ENCODE peak calls at places on chromosomes 16 and 17, in four cellular contexts. One of them, this sample, is unnamed.

GRCh38 chr17:30235386-30236296 is at the start of gene SLC6A4:
- DNase-seq in prostate gland: no peak
- DNase-seq in astrocyte of the spinal cord: no peak
- DNase-seq in skeletal muscle cell: no peak
- DNase-seq in this sample: no peak

GRCh38 chr17:82881900-82882714 is 42.3 kb upstream of the ZNF750 start:
- DNase-seq in skeletal muscle cell: no peak
- DNase-seq in astrocyte of the spinal cord: no peak
- DNase-seq in prostate gland: no peak
- DNase-seq in this sample: peak; percentile 75

GRCh38 chr16:1530883-1531637 is 2.4 kb upstream of the TMEM204 start:
- DNase-seq in skeletal muscle cell: peak; percentile 31
- DNase-seq in prostate gland: peak; percentile 21
- DNase-seq in astrocyte of the spinal cord: no peak
- DNase-seq in this sample: no peak

GRCh38 chr16:75506567-75506966 is 11.3 kb upstream of the CHST6 start:
- DNase-seq in prostate gland: no peak
- DNase-seq in astrocyte of the spinal cord: peak; percentile 69
- DNase-seq in skeletal muscle cell: peak; percentile 89
- DNase-seq in this sample: no peak

GRCh38 chr16:11136600-11136999 is 119.4 kb downstream of the SOCS1 start:
- DNase-seq in astrocyte of the spinal cord: peak; percentile 47
- DNase-seq in skeletal muscle cell: no peak
- DNase-seq in prostate gland: no peak
- DNase-seq in this sample: no peak

GRCh38 chr17:37051839-37052238 is 103.1 kb downstream of the AATF start:
- DNase-seq in skeletal muscle cell: no peak
- DNase-seq in astrocyte of the spinal cord: no peak
- DNase-seq in prostate gland: no peak
- DNase-seq in this sample: no peak

GRCh38 chr17:61405686-61406542 is 6.3 kb downstream of the TBX2 start:
- DNase-seq in skeletal muscle cell: no peak
- DNase-seq in astrocyte of the spinal cord: no peak
- DNase-seq in prostate gland: no peak
- DNase-seq in this sample: no peak

GRCh38 chr17:44200478-44201155 is 933 bp upstream of the ATXN7L3 start:
- DNase-seq in skeletal muscle cell: no peak
- DNase-seq in astrocyte of the spinal cord: no peak
- DNase-seq in prostate gland: no peak
- DNase-seq in this sample: peak; percentile 68

GRCh38 chr17:5286846-5287245 is 4.8 kb downstream of the RABEP1 start:
- DNase-seq in astrocyte of the spinal cord: no peak
- DNase-seq in prostate gland: no peak
- DNase-seq in skeletal muscle cell: no peak
- DNase-seq in this sample: no peak

GRCh38 chr16:81001330-81001729 is 5.4 kb downstream of the CMC2 start:
- DNase-seq in prostate gland: no peak
- DNase-seq in skeletal muscle cell: no peak
- DNase-seq in astrocyte of the spinal cord: no peak
- DNase-seq in this sample: no peak

GRCh38 chr16:81003064-81003463 is 3.6 kb downstream of the CMC2 start:
- DNase-seq in skeletal muscle cell: no peak
- DNase-seq in prostate gland: no peak
- DNase-seq in astrocyte of the spinal cord: no peak
- DNase-seq in this sample: no peak

GRCh38 chr16:81005644-81006471 is 827 bp downstream of the CMC2 start:
- DNase-seq in prostate gland: no peak
- DNase-seq in skeletal muscle cell: no peak
- DNase-seq in astrocyte of the spinal cord: peak; percentile 35
- DNase-seq in this sample: no peak

GRCh38 chr16:81004646-81005353 is 1.9 kb downstream of the CMC2 start:
- DNase-seq in skeletal muscle cell: no peak
- DNase-seq in astrocyte of the spinal cord: peak; percentile 78
- DNase-seq in prostate gland: peak; percentile 56
- DNase-seq in this sample: no peak

GRCh38 chr16:81003610-81004460 is 2.9 kb downstream of the CMC2 start:
- DNase-seq in astrocyte of the spinal cord: no peak
- DNase-seq in skeletal muscle cell: no peak
- DNase-seq in prostate gland: no peak
- DNase-seq in this sample: no peak
- H3K4me3 ChIP-seq in astrocyte of the spinal cord: no peak overlapping the region
- H3K4me3 ChIP-seq in skeletal muscle cell: peak overlapping the region; percentile 19
- H3K4me3 ChIP-seq in prostate gland: peak overlapping the region; percentile 6
- H3K4me3 ChIP-seq in this sample: no peak overlapping the region

GRCh38 chr17:80473701-80474100 is 2.7 kb downstream of the NPTX1 start:
- DNase-seq in skeletal muscle cell: no peak
- DNase-seq in prostate gland: no peak
- DNase-seq in astrocyte of the spinal cord: no peak
- DNase-seq in this sample: no peak

GRCh38 chr17:80472996-80473395 is 3.4 kb downstream of the NPTX1 start:
- DNase-seq in prostate gland: no peak
- DNase-seq in skeletal muscle cell: no peak
- DNase-seq in astrocyte of the spinal cord: no peak
- DNase-seq in this sample: no peak

GRCh38 chr17:80474933-80475915 is 1.2 kb downstream of the NPTX1 start:
- DNase-seq in prostate gland: no peak
- DNase-seq in astrocyte of the spinal cord: no peak
- DNase-seq in skeletal muscle cell: no peak
- DNase-seq in this sample: peak; percentile 74

GRCh38 chr17:80475949-80476876 is at the start of gene NPTX1:
- DNase-seq in astrocyte of the spinal cord: no peak
- DNase-seq in skeletal muscle cell: no peak
- DNase-seq in prostate gland: no peak
- DNase-seq in this sample: peak; percentile 83

DNA sequence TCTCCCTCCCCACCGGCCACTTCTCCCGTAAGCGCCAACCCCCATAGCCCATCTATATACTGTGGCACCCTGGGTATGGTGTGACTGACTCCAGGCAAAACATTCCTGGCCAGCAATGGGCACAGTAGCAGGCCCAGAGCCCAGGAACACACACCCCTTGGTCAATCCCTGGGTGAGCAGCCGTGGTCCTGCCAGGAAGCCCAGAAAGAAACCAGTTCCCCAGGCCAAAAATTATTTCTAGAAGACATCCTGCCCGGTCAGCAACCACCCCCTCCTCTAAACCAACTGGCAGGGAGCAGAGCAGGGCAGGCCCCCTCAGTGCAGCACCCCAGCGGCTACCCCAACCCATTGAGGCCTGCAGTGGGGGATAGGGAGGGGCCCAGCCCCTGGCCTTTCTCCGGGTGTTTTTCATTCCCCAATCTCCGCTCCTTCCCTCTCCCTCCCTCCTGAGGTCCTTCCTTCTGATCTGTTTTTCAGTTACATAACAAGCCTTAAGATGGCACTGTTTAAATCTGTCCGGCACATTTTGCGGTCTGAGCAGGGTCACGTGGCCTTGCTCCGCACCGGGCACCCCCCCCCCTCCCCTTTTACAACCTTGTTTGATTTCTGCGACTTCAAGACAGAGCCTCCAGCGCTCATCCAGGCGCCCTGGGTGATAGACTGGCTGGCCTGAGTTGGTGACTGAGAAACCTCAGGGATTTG is 2.0 kb downstream of the NPTX1 start:
- DNase-seq in skeletal muscle cell: no peak
- DNase-seq in astrocyte of the spinal cord: peak; percentile 46
- DNase-seq in prostate gland: peak; percentile 41
- DNase-seq in this sample: peak; percentile 78
- H3K4me3 ChIP-seq in skeletal muscle cell: no peak overlapping the region
- H3K4me3 ChIP-seq in astrocyte of the spinal cord: no peak overlapping the region
- H3K4me3 ChIP-seq in prostate gland: no peak overlapping the region
- H3K4me3 ChIP-seq in this sample: peak overlapping the region; percentile 85

GRCh38 chr16:73054732-73055481 is 7.0 kb upstream of the ZFHX3 start:
- DNase-seq in skeletal muscle cell: peak; percentile 64
- DNase-seq in astrocyte of the spinal cord: peak; percentile 70
- DNase-seq in prostate gland: no peak
- DNase-seq in this sample: no peak
- H3K4me3 ChIP-seq in skeletal muscle cell: peak overlapping the region; percentile 21
- H3K4me3 ChIP-seq in astrocyte of the spinal cord: peak overlapping the region; percentile 77
- H3K4me3 ChIP-seq in prostate gland: peak overlapping the region; percentile 87
- H3K4me3 ChIP-seq in this sample: peak overlapping the region; percentile 70

GRCh38 chr17:76131692-76132573 is 9.1 kb downstream of the FOXJ1 start:
- DNase-seq in prostate gland: peak; percentile 62
- DNase-seq in skeletal muscle cell: no peak
- DNase-seq in astrocyte of the spinal cord: no peak
- DNase-seq in this sample: no peak

GRCh38 chr17:76131061-76131691 is 9.9 kb downstream of the FOXJ1 start:
- DNase-seq in prostate gland: no peak
- DNase-seq in skeletal muscle cell: no peak
- DNase-seq in astrocyte of the spinal cord: no peak
- DNase-seq in this sample: no peak

GRCh38 chr17:76130473-76130872 is 10.6 kb downstream of the FOXJ1 start:
- DNase-seq in skeletal muscle cell: no peak
- DNase-seq in astrocyte of the spinal cord: no peak
- DNase-seq in prostate gland: no peak
- DNase-seq in this sample: no peak

GRCh38 chr17:76134911-76135809 is 5.9 kb downstream of the FOXJ1 start:
- DNase-seq in astrocyte of the spinal cord: no peak
- DNase-seq in prostate gland: no peak
- DNase-seq in skeletal muscle cell: no peak
- DNase-seq in this sample: no peak

DNA sequence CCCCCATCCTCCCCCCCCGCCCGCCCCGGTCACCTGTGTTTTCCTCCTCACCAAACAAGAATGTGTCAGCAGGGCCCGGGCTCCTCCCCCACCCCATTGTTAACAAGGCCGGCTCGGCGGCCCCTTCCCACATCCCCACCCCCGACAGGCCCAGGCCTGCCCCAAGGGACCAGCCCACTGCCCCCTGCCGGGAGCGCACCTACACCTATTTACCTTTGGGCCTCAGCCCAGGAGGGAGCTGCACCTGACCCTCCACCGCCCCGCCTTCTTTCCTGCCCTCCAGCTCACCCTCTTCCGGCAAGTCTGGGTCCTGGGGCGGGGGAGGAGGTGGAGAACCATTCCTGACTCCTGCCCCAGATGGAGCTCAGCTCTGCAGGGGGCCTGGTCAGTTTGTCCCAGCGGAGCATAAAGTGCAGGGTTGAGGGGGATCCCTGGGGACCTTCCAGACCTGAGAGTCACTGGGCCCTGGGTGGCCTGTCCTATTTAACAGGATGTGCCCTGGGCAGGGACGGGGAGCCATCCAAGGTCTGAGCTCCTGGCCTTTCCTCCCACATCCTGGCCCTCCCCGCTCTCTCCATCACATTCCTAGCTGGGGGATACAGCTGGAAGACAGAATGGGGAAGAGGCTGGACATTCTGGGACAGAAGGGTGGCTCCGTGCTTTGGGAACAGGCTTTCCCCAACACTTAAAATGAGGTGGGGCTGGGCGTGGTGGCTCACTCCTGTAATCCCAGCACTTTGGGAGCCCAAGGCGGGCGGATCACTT is 8.3 kb downstream of the FOXJ1 start:
- DNase-seq in astrocyte of the spinal cord: no peak
- DNase-seq in skeletal muscle cell: no peak
- DNase-seq in prostate gland: peak; percentile 79
- DNase-seq in this sample: peak; percentile 62
- H3K4me3 ChIP-seq in astrocyte of the spinal cord: no peak overlapping the region
- H3K4me3 ChIP-seq in skeletal muscle cell: no peak overlapping the region
- H3K4me3 ChIP-seq in prostate gland: no peak overlapping the region
- H3K4me3 ChIP-seq in this sample: no peak overlapping the region

DNA sequence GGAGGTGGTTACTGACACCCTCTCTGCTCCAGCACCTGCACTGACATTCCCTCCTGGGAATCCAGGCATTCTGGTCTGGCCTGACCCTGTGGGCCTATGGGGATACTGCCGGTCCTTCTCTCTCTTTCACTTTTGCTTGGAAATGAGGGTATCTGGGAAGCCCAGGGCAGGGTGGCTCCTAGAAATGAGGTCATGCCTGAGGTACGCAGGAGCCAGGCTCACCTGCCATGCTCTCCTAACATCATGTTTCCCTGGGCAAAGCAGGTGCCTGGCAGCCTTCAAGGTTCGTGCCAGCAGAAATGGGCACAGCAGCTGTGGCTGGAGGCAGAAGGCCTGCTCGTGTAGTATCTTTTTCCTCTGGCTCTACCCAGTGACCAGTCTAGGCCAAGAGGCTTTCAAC is 3.3 kb downstream of the ITGA3 start:
- DNase-seq in skeletal muscle cell: no peak
- DNase-seq in prostate gland: no peak
- DNase-seq in astrocyte of the spinal cord: no peak
- DNase-seq in this sample: no peak
- H3K4me3 ChIP-seq in skeletal muscle cell: no peak overlapping the region
- H3K4me3 ChIP-seq in prostate gland: no peak overlapping the region
- H3K4me3 ChIP-seq in astrocyte of the spinal cord: no peak overlapping the region
- H3K4me3 ChIP-seq in this sample: no peak overlapping the region

GRCh38 chr16:67561824-67562525 is 351 bp upstream of the CTCF start:
- DNase-seq in prostate gland: peak; percentile 92
- DNase-seq in skeletal muscle cell: peak; percentile 88
- DNase-seq in astrocyte of the spinal cord: peak; percentile 98
- DNase-seq in this sample: peak; percentile 98

GRCh38 chr16:67560827-67561342 is 1.4 kb upstream of the CTCF start:
- DNase-seq in astrocyte of the spinal cord: no peak
- DNase-seq in prostate gland: no peak
- DNase-seq in skeletal muscle cell: no peak
- DNase-seq in this sample: no peak

GRCh38 chr16:67555795-67556212 is 6.5 kb upstream of the CTCF start:
- DNase-seq in prostate gland: no peak
- DNase-seq in astrocyte of the spinal cord: peak; percentile 56
- DNase-seq in skeletal muscle cell: no peak
- DNase-seq in this sample: no peak

GRCh38 chr16:67561501-67561823 is 864 bp upstream of the CTCF start:
- DNase-seq in astrocyte of the spinal cord: no peak
- DNase-seq in prostate gland: no peak
- DNase-seq in skeletal muscle cell: no peak
- DNase-seq in this sample: no peak

GRCh38 chr16:67558859-67559258 is 3.5 kb upstream of the CTCF start:
- DNase-seq in skeletal muscle cell: no peak
- DNase-seq in prostate gland: no peak
- DNase-seq in astrocyte of the spinal cord: no peak
- DNase-seq in this sample: no peak
- H3K4me3 ChIP-seq in skeletal muscle cell: no peak overlapping the region
- H3K4me3 ChIP-seq in prostate gland: no peak overlapping the region
- H3K4me3 ChIP-seq in astrocyte of the spinal cord: no peak overlapping the region
- H3K4me3 ChIP-seq in this sample: no peak overlapping the region

GRCh38 chr17:80941171-80941570 is 50.5 kb upstream of the CHMP6 start:
- DNase-seq in astrocyte of the spinal cord: no peak
- DNase-seq in prostate gland: no peak
- DNase-seq in skeletal muscle cell: no peak
- DNase-seq in this sample: no peak
- H3K4me3 ChIP-seq in astrocyte of the spinal cord: no peak overlapping the region
- H3K4me3 ChIP-seq in prostate gland: no peak overlapping the region
- H3K4me3 ChIP-seq in skeletal muscle cell: no peak overlapping the region
- H3K4me3 ChIP-seq in this sample: no peak overlapping the region

DNA sequence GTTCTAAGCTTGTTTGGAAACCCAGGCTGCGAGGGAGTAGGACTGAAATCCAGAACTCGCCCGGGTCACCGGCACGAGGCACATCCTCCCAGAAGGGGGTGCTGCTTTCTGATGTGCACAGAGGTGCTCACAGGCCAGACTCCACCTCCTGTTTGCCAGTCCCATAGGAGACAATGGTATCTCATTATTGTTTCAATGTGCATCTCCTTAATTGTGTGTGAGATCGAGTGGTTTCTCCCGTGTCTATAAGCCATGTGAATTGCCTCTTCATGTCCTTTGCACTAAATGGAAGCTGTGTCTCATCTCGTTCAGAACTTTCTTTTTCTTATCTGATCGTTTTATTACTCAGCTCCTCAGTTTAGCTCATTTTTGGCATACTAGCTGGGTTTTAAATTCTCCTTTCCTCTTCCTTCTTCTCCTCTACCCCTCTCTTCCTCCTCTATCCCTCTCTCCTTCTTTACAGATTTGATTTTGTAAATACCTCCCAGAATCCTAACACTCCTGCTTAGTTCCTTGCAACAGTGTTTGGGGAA is 32.1 kb upstream of the PRKCB start:
- DNase-seq in astrocyte of the spinal cord: no peak
- DNase-seq in prostate gland: peak; percentile 46
- DNase-seq in skeletal muscle cell: no peak
- DNase-seq in this sample: peak; percentile 79
- H3K4me3 ChIP-seq in astrocyte of the spinal cord: no peak overlapping the region
- H3K4me3 ChIP-seq in prostate gland: no peak overlapping the region
- H3K4me3 ChIP-seq in skeletal muscle cell: no peak overlapping the region
- H3K4me3 ChIP-seq in this sample: no peak overlapping the region